ENCODE peak calls at places on chromosome 7, in four cellular contexts. M is thyroid gland, P is right cardiac atrium, Q is HCT116. H is an unnamed sample.

GRCh38 chr7:40836218-40836617 is 701.4 kb downstream of the SUGCT start:
- DNase-seq in M (no peak), P (no peak), Q (no peak), H (no peak)

GRCh38 chr7:93711926-93712325 is 137.4 kb upstream of the CALCR start:
- DNase-seq in M (no peak), P (no peak), Q (no peak), H (no peak)

GRCh38 chr7:149714910-149715471 is 58.4 kb downstream of the ZNF467 start:
- DNase-seq in M (peak; percentile 29), P (no peak), Q (no peak), H (no peak)

GRCh38 chr7:101200862-101201599 is at the start of gene MOGAT3:
- DNase-seq in M (no peak), P (no peak), Q (no peak), H (no peak)

GRCh38 chr7:19442016-19442785 is 266.6 kb downstream of the POLR1F start:
- DNase-seq in M (no peak), P (no peak), Q (peak; percentile 50), H (no peak)

GRCh38 chr7:4575254-4575653 is 106.8 kb upstream of the FOXK1 start:
- DNase-seq in M (no peak), P (no peak), Q (no peak), H (no peak)

GRCh38 chr7:46369933-46370654 is 449.0 kb upstream of the IGFBP3 start:
- DNase-seq in M (no peak), P (no peak), Q (peak; percentile 7), H (no peak)

GRCh38 chr7:38222481-38223096 is 44.5 kb downstream of the STARD3NL start:
- DNase-seq in M (no peak), P (no peak), Q (peak; percentile 34), H (peak; percentile 87)

GRCh38 chr7:6655636-6656385 is 18.7 kb downstream of the ZNF316 start:
- DNase-seq in M (no peak), P (no peak), Q (no peak), H (no peak)

GRCh38 chr7:92645531-92646061 is 55.4 kb upstream of the FAM133B start:
- DNase-seq in M (no peak), P (peak; percentile 25), Q (peak; percentile 45), H (no peak)

GRCh38 chr7:129295015-129295423 is 70.2 kb downstream of the AHCYL2 start:
- DNase-seq in M (peak; percentile 55), P (peak; percentile 18), Q (no peak), H (no peak)

GRCh38 chr7:69635572-69636190 is 37.4 kb downstream of the AUTS2 start:
- DNase-seq in M (no peak), P (no peak), Q (no peak), H (no peak)

GRCh38 chr7:81690251-81690650 is 79.6 kb downstream of the HGF start:
- DNase-seq in M (peak; percentile 53), P (no peak), Q (no peak), H (peak; percentile 54)

GRCh38 chr7:144011458-144012230 is 11.5 kb downstream of the OR6B1 start:
- DNase-seq in M (no peak), P (no peak), Q (no peak), H (no peak)

GRCh38 chr7:128025380-128025779 is 5.9 kb downstream of the LRRC4 start:
- DNase-seq in M (no peak), P (no peak), Q (no peak), H (no peak)

GRCh38 chr7:84372712-84373111 is 178.1 kb upstream of the SEMA3A start:
- DNase-seq in M (no peak), P (no peak), Q (no peak), H (no peak)

GRCh38 chr7:40447345-40447744 is 312.5 kb downstream of the SUGCT start:
- DNase-seq in M (no peak), P (no peak), Q (no peak), H (no peak)

GRCh38 chr7:104700336-104700735 is 313.7 kb upstream of the KMT2E start:
- DNase-seq in M (no peak), P (no peak), Q (no peak), H (no peak)

GRCh38 chr7:64638822-64639221 is 27.1 kb upstream of the ZNF107 start:
- DNase-seq in M (no peak), P (no peak), Q (no peak), H (no peak)

GRCh38 chr7:100221767-100222444 is 2.2 kb downstream of the PVRIG start:
- DNase-seq in M (no peak), P (no peak), Q (no peak), H (no peak)

GRCh38 chr7:80634505-80634904 is 3.9 kb upstream of the CD36 start:
- DNase-seq in M (no peak), P (no peak), Q (no peak), H (no peak)

GRCh38 chr7:55130079-55130476 is 111.3 kb downstream of the EGFR start:
- DNase-seq in M (peak; percentile 80), P (no peak), Q (no peak), H (no peak)

GRCh38 chr7:110418651-110419270 is 672.2 kb upstream of the LRRN3 start:
- DNase-seq in M (no peak), P (no peak), Q (no peak), H (no peak)

GRCh38 chr7:116776610-116777289 is 85.6 kb upstream of the CAPZA2 start:
- DNase-seq in M (no peak), P (no peak), Q (peak; percentile 97), H (no peak)

GRCh38 chr7:137983308-137984008 is 18.4 kb downstream of the CREB3L2 start:
- DNase-seq in M (peak; percentile 32), P (peak; percentile 69), Q (no peak), H (no peak)

GRCh38 chr7:100674441-100675407 is 1.2 kb downstream of the GNB2 start:
- DNase-seq in M (peak; percentile 45), P (peak; percentile 52), Q (no peak), H (no peak)

GRCh38 chr7:119664601-119665000 is 608.4 kb upstream of the KCND2 start:
- DNase-seq in M (no peak), P (no peak), Q (no peak), H (no peak)

GRCh38 chr7:83640240-83640639 is 8.7 kb downstream of the SEMA3E start:
- DNase-seq in M (no peak), P (no peak), Q (no peak), H (no peak)

GRCh38 chr7:19030280-19030679 is 87.2 kb downstream of the TWIST1 start:
- DNase-seq in M (no peak), P (no peak), Q (no peak), H (no peak)

GRCh38 chr7:22666732-22667131 is 60.3 kb upstream of the IL6 start:
- DNase-seq in M (no peak), P (no peak), Q (no peak), H (no peak)

GRCh38 chr7:31465285-31465684 is 48.6 kb upstream of the ITPRID1 start:
- DNase-seq in M (no peak), P (no peak), Q (no peak), H (no peak)

GRCh38 chr7:5869691-5870090 is 10.9 kb upstream of the OCM start:
- DNase-seq in M (no peak), P (no peak), Q (no peak), H (no peak)

GRCh38 chr7:102431617-102432298 is 1.6 kb upstream of the ORAI2 start:
- DNase-seq in M (peak; percentile 63), P (no peak), Q (no peak), H (peak; percentile 58)

GRCh38 chr7:118862733-118863132 is 638.2 kb downstream of the ANKRD7 start:
- DNase-seq in M (no peak), P (no peak), Q (no peak), H (no peak)

GRCh38 chr7:11193131-11193867 is 219.6 kb downstream of the PHF14 start:
- DNase-seq in M (peak; percentile 67), P (no peak), Q (no peak), H (peak; percentile 54)

GRCh38 chr7:46990761-46991160 is 591.1 kb downstream of the TNS3 start:
- DNase-seq in M (no peak), P (no peak), Q (no peak), H (no peak)

GRCh38 chr7:142853739-142854504 is 954 bp upstream of the EPHB6 start:
- DNase-seq in M (peak; percentile 67), P (peak; percentile 62), Q (peak; percentile 35), H (no peak)

GRCh38 chr7:27165089-27165654 is at the start of gene HOXA9:
- DNase-seq in M (peak; percentile 31), P (no peak), Q (peak; percentile 94), H (no peak)
- H3K4me3 ChIP-seq in M (no peak within 1 kb of the TSS), P (no peak within 1 kb of the TSS), Q (peak within 1 kb of the TSS; percentile 77), H (peak within 1 kb of the TSS; percentile 9)

GRCh38 chr7:74173866-74174605 is at the start of gene EIF4H:
- DNase-seq in M (peak; percentile 96), P (peak; percentile 97), Q (peak; percentile 86), H (peak; percentile 80)
- H3K4me3 ChIP-seq in M (peak within 1 kb of the TSS; percentile 65), P (peak within 1 kb of the TSS; percentile 57), Q (peak within 1 kb of the TSS; percentile 98), H (peak within 1 kb of the TSS; percentile 94)

DNA sequence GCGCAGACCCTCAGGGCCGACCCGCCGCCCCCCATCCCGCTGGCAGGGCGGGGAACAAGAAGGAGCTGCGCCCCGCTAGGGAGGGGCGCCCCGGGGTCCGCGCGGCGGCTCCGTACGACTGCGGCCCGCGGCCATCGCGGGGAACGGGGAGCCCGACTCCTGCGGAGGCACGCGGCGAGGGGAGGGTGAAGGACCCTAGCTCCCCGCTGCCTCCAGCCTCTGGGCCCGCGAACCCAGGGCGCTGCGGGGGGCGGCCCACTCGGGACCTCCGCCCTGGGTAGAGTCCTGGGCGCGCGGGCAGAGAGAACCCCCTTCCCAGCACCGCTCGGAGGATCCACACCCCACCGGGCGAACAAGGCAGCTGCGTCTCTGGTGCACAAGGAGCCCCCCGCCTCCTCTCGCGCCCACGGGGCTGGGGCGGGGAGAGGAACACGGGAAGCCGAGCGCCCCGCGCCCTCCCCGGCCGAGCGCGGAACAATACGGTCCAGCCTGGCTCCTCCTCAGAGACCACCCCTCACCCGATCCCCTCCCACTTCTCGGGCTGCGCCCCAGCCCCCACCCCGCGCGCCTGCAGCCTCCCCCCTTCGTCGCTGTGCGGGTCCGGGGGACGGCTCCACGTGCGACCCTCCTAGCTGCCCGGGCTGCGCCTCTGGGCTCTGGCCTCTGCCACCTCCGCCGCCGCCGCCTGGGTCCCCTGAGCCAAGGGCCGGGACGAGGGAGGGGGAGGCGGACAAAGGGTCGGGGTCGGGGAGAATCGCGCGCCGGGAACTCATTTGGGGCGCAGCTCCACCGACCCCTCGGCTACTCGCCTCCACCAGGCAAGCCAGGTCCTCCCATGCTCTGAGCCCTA is at the start of gene WDR86:
- DNase-seq in M (peak; percentile 50), P (no peak), Q (no peak), H (no peak)
- H3K4me3 ChIP-seq in M (peak within 1 kb of the TSS; percentile 84), P (peak within 1 kb of the TSS; percentile 53), Q (no peak within 1 kb of the TSS), H (no peak within 1 kb of the TSS)

DNA sequence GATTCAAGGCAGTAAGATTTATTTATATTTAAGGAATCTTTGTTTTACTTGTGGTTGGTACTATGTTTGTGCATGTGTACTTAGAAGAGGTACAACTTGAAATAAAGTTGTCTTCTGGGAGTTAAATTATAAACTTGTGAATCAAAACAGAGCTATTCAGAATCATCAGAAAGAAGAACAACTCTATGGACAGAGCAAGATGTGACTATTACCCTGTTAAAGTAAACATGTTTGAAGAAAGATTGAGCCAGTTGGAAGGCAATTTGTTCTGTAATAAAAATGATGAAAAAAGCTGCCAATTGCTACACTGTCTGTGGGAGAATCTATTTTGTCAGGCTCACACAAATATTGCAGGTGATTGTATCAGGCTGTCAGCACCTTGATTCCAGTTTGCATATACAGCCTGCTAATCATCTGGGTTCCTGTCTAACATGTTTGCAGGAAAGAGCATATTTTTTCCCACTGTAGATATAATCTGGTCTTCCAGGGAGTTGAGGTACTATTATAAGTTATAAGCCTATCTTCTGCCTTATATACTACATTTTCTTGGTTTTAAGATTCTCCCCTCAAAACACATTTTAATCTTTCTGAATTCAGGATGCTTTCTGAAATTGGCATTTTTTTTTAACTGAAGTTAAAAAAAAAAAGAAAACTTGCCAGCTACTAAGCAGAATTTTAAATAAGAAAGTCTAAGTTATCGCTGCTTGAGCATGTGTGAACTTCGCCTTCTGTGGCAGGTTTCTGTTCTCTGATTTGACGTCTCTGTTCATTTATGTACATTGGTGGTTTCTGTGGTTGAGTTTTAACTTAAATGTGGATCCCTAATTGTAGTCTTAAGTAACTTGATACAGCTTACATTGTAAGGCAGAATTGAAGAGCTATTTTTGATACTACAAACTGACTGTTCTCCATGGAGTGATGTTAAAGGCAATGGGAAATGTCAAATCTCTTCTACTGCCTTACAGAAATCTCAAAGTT is 46.0 kb downstream of the ZNRF2 start:
- DNase-seq in M (no peak), P (no peak), Q (no peak), H (peak; percentile 91)
- H3K4me3 ChIP-seq in M (no peak overlapping the region), P (no peak overlapping the region), Q (no peak overlapping the region), H (no peak overlapping the region)